ENCODE peak calls at places on chromosomes 3 and 15, in nine cellular contexts. One of them, this sample, is unnamed.

GRCh38 chr3:193981534-193981933 is 154.4 kb upstream of the HES1 start:
- DNase-seq in HCT116: no peak
- DNase-seq in fibroblast of pulmonary artery: no peak
- DNase-seq in body of pancreas: no peak
- DNase-seq in brain microvascular endothelial cell: no peak
- DNase-seq in cardiac muscle cell: no peak
- DNase-seq in IMR-90: no peak
- DNase-seq in lung: no peak
- DNase-seq in thoracic aorta: no peak
- DNase-seq in this sample: no peak

GRCh38 chr3:72700106-72700505 is 148.1 kb downstream of the SHQ1 start:
- DNase-seq in HCT116: no peak
- DNase-seq in fibroblast of pulmonary artery: no peak
- DNase-seq in body of pancreas: no peak
- DNase-seq in brain microvascular endothelial cell: no peak
- DNase-seq in cardiac muscle cell: no peak
- DNase-seq in IMR-90: no peak
- DNase-seq in lung: no peak
- DNase-seq in thoracic aorta: no peak
- DNase-seq in this sample: no peak

GRCh38 chr3:134658555-134658954 is 7.7 kb upstream of the KY start:
- DNase-seq in HCT116: no peak
- DNase-seq in fibroblast of pulmonary artery: no peak
- DNase-seq in body of pancreas: no peak
- DNase-seq in brain microvascular endothelial cell: no peak
- DNase-seq in cardiac muscle cell: no peak
- DNase-seq in IMR-90: no peak
- DNase-seq in lung: no peak
- DNase-seq in thoracic aorta: no peak
- DNase-seq in this sample: no peak

GRCh38 chr3:87733671-87734367 is 325.0 kb downstream of the CGGBP1 start:
- DNase-seq in HCT116: no peak
- DNase-seq in fibroblast of pulmonary artery: no peak
- DNase-seq in body of pancreas: peak
- DNase-seq in brain microvascular endothelial cell: no peak
- DNase-seq in cardiac muscle cell: no peak
- DNase-seq in IMR-90: no peak
- DNase-seq in lung: peak
- DNase-seq in thoracic aorta: no peak
- DNase-seq in this sample: no peak

GRCh38 chr15:31776039-31776438 is 254.3 kb upstream of the CHRNA7 start:
- DNase-seq in HCT116: no peak
- DNase-seq in fibroblast of pulmonary artery: no peak
- DNase-seq in body of pancreas: no peak
- DNase-seq in brain microvascular endothelial cell: no peak
- DNase-seq in cardiac muscle cell: no peak
- DNase-seq in IMR-90: no peak
- DNase-seq in lung: no peak
- DNase-seq in thoracic aorta: no peak
- DNase-seq in this sample: no peak

GRCh38 chr3:132161608-132162007 is 126.8 kb upstream of the CPNE4 start:
- DNase-seq in HCT116: no peak
- DNase-seq in fibroblast of pulmonary artery: no peak
- DNase-seq in body of pancreas: no peak
- DNase-seq in brain microvascular endothelial cell: no peak
- DNase-seq in cardiac muscle cell: peak
- DNase-seq in IMR-90: no peak
- DNase-seq in lung: no peak
- DNase-seq in thoracic aorta: no peak
- DNase-seq in this sample: no peak

GRCh38 chr3:154904328-154904727 is 175.8 kb upstream of the MME start:
- DNase-seq in HCT116: peak
- DNase-seq in fibroblast of pulmonary artery: peak
- DNase-seq in body of pancreas: no peak
- DNase-seq in brain microvascular endothelial cell: peak
- DNase-seq in cardiac muscle cell: peak
- DNase-seq in IMR-90: peak
- DNase-seq in lung: no peak
- DNase-seq in thoracic aorta: no peak
- DNase-seq in this sample: peak

GRCh38 chr3:44032487-44032886 is 209.2 kb upstream of the TOPAZ1 start:
- DNase-seq in HCT116: no peak
- DNase-seq in fibroblast of pulmonary artery: no peak
- DNase-seq in body of pancreas: no peak
- DNase-seq in brain microvascular endothelial cell: no peak
- DNase-seq in cardiac muscle cell: no peak
- DNase-seq in IMR-90: no peak
- DNase-seq in lung: no peak
- DNase-seq in thoracic aorta: no peak
- DNase-seq in this sample: no peak

GRCh38 chr3:171481011-171481410 is 20.8 kb upstream of the TNIK start:
- DNase-seq in HCT116: no peak
- DNase-seq in fibroblast of pulmonary artery: no peak
- DNase-seq in body of pancreas: no peak
- DNase-seq in brain microvascular endothelial cell: no peak
- DNase-seq in cardiac muscle cell: no peak
- DNase-seq in IMR-90: no peak
- DNase-seq in lung: no peak
- DNase-seq in thoracic aorta: no peak
- DNase-seq in this sample: no peak

GRCh38 chr3:143119974-143120715 is 574 bp downstream of the CHST2 start:
- DNase-seq in HCT116: no peak
- DNase-seq in fibroblast of pulmonary artery: no peak
- DNase-seq in body of pancreas: no peak
- DNase-seq in brain microvascular endothelial cell: peak
- DNase-seq in cardiac muscle cell: peak
- DNase-seq in IMR-90: no peak
- DNase-seq in lung: no peak
- DNase-seq in thoracic aorta: no peak
- DNase-seq in this sample: peak

GRCh38 chr15:74172751-74173544 is 562 bp upstream of the ISLR start:
- DNase-seq in HCT116: no peak
- DNase-seq in fibroblast of pulmonary artery: peak
- DNase-seq in body of pancreas: no peak
- DNase-seq in brain microvascular endothelial cell: no peak
- DNase-seq in cardiac muscle cell: peak
- DNase-seq in IMR-90: peak
- DNase-seq in lung: no peak
- DNase-seq in thoracic aorta: no peak
- DNase-seq in this sample: peak

GRCh38 chr3:194265505-194265892 is 85.6 kb downstream of the CPN2 start:
- DNase-seq in HCT116: no peak
- DNase-seq in fibroblast of pulmonary artery: peak
- DNase-seq in body of pancreas: peak
- DNase-seq in brain microvascular endothelial cell: peak
- DNase-seq in cardiac muscle cell: peak
- DNase-seq in IMR-90: peak
- DNase-seq in lung: peak
- DNase-seq in thoracic aorta: peak
- DNase-seq in this sample: peak

GRCh38 chr3:68560728-68561127 is 371.6 kb downstream of the TAFA4 start:
- DNase-seq in HCT116: no peak
- DNase-seq in fibroblast of pulmonary artery: no peak
- DNase-seq in body of pancreas: no peak
- DNase-seq in brain microvascular endothelial cell: no peak
- DNase-seq in cardiac muscle cell: no peak
- DNase-seq in IMR-90: no peak
- DNase-seq in lung: no peak
- DNase-seq in thoracic aorta: no peak
- DNase-seq in this sample: no peak

GRCh38 chr15:41051139-41051538 is 64.9 kb downstream of the INO80 start:
- DNase-seq in HCT116: no peak
- DNase-seq in fibroblast of pulmonary artery: no peak
- DNase-seq in body of pancreas: no peak
- DNase-seq in brain microvascular endothelial cell: no peak
- DNase-seq in cardiac muscle cell: no peak
- DNase-seq in IMR-90: no peak
- DNase-seq in lung: no peak
- DNase-seq in thoracic aorta: no peak
- DNase-seq in this sample: no peak

GRCh38 chr15:41055706-41056105 is 60.4 kb downstream of the INO80 start:
- DNase-seq in HCT116: no peak
- DNase-seq in fibroblast of pulmonary artery: no peak
- DNase-seq in body of pancreas: no peak
- DNase-seq in brain microvascular endothelial cell: no peak
- DNase-seq in cardiac muscle cell: no peak
- DNase-seq in IMR-90: no peak
- DNase-seq in lung: no peak
- DNase-seq in thoracic aorta: no peak
- DNase-seq in this sample: no peak

GRCh38 chr15:41061667-41062066 is 54.4 kb downstream of the INO80 start:
- DNase-seq in HCT116: no peak
- DNase-seq in fibroblast of pulmonary artery: no peak
- DNase-seq in body of pancreas: no peak
- DNase-seq in brain microvascular endothelial cell: no peak
- DNase-seq in cardiac muscle cell: no peak
- DNase-seq in IMR-90: no peak
- DNase-seq in lung: no peak
- DNase-seq in thoracic aorta: no peak
- DNase-seq in this sample: no peak

GRCh38 chr15:41056810-41057209 is 59.3 kb downstream of the INO80 start:
- DNase-seq in HCT116: no peak
- DNase-seq in fibroblast of pulmonary artery: no peak
- DNase-seq in body of pancreas: no peak
- DNase-seq in brain microvascular endothelial cell: no peak
- DNase-seq in cardiac muscle cell: no peak
- DNase-seq in IMR-90: no peak
- DNase-seq in lung: no peak
- DNase-seq in thoracic aorta: no peak
- DNase-seq in this sample: no peak
- TF ChIP-seq CTCF in HCT116: no peak
- TF ChIP-seq CTCF in fibroblast of pulmonary artery: no peak
- TF ChIP-seq CTCF in body of pancreas: no peak
- TF ChIP-seq CTCF in brain microvascular endothelial cell: no peak
- TF ChIP-seq CTCF in cardiac muscle cell: no peak
- TF ChIP-seq CTCF in IMR-90: no peak
- TF ChIP-seq CTCF in lung: no peak
- TF ChIP-seq CTCF in thoracic aorta: no peak
- TF ChIP-seq CTCF in this sample: no peak

GRCh38 chr3:97975466-97975865 is 3.2 kb upstream of the RIOX2 start:
- DNase-seq in HCT116: no peak
- DNase-seq in fibroblast of pulmonary artery: no peak
- DNase-seq in body of pancreas: no peak
- DNase-seq in brain microvascular endothelial cell: no peak
- DNase-seq in cardiac muscle cell: no peak
- DNase-seq in IMR-90: no peak
- DNase-seq in lung: no peak
- DNase-seq in thoracic aorta: no peak
- DNase-seq in this sample: no peak

GRCh38 chr3:97974996-97975395 is 2.8 kb upstream of the RIOX2 start:
- DNase-seq in HCT116: no peak
- DNase-seq in fibroblast of pulmonary artery: no peak
- DNase-seq in body of pancreas: no peak
- DNase-seq in brain microvascular endothelial cell: no peak
- DNase-seq in cardiac muscle cell: no peak
- DNase-seq in IMR-90: no peak
- DNase-seq in lung: no peak
- DNase-seq in thoracic aorta: no peak
- DNase-seq in this sample: no peak

GRCh38 chr3:97970929-97971460 is 1.2 kb downstream of the RIOX2 start:
- DNase-seq in HCT116: no peak
- DNase-seq in fibroblast of pulmonary artery: no peak
- DNase-seq in body of pancreas: no peak
- DNase-seq in brain microvascular endothelial cell: no peak
- DNase-seq in cardiac muscle cell: no peak
- DNase-seq in IMR-90: no peak
- DNase-seq in lung: no peak
- DNase-seq in thoracic aorta: no peak
- DNase-seq in this sample: no peak

GRCh38 chr3:97971679-97972567 is at the start of gene RIOX2:
- DNase-seq in HCT116: peak
- DNase-seq in fibroblast of pulmonary artery: peak
- DNase-seq in body of pancreas: peak
- DNase-seq in brain microvascular endothelial cell: peak
- DNase-seq in cardiac muscle cell: peak
- DNase-seq in IMR-90: peak
- DNase-seq in lung: peak
- DNase-seq in thoracic aorta: no peak
- DNase-seq in this sample: peak

GRCh38 chr3:97972976-97973375 is 745 bp upstream of the RIOX2 start:
- DNase-seq in HCT116: no peak
- DNase-seq in fibroblast of pulmonary artery: no peak
- DNase-seq in body of pancreas: no peak
- DNase-seq in brain microvascular endothelial cell: no peak
- DNase-seq in cardiac muscle cell: no peak
- DNase-seq in IMR-90: no peak
- DNase-seq in lung: no peak
- DNase-seq in thoracic aorta: no peak
- DNase-seq in this sample: no peak
- H3K4me3 ChIP-seq in HCT116: peak
- H3K4me3 ChIP-seq in fibroblast of pulmonary artery: peak
- H3K4me3 ChIP-seq in body of pancreas: no peak
- H3K4me3 ChIP-seq in brain microvascular endothelial cell: no peak
- H3K4me3 ChIP-seq in cardiac muscle cell: no peak
- H3K4me3 ChIP-seq in IMR-90: no peak
- H3K4me3 ChIP-seq in lung: no peak
- H3K4me3 ChIP-seq in thoracic aorta: peak
- H3K4me3 ChIP-seq in this sample: no peak

DNA sequence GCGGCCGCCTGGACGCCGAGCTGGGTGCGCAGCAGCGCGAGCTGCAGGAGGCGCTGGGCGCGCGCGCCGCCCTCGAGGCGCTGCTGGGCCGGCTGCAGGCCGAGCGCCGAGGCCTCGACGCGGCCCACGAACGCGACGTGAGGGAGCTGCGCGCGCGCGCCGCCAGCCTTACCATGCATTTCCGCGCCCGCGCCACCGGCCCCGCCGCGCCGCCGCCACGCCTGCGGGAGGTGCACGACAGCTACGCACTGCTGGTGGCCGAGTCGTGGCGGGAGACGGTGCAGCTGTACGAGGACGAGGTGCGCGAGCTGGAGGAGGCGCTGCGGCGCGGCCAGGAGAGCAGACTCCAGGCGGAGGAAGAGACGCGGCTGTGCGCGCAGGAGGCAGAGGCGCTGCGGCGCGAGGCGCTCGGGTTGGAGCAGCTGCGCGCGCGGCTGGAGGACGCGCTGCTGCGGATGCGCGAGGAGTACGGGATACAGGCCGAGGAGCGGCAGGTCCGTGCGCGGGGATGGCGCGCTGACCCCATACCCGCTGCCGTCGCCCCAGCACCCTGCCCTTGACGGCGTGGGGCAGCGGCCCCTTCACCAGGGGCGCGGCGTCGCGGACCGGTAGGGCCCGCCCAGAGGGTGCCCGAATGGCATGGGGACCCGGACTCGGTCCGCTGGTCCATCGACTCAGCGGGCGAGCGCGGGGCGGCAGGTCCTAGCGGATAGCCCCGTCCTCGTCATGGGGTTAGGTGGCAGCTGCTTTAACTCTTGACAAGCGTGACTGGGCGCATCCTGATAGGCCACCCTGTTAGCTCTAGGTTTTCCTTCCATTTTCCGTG is 849 bp downstream of the SYNM start:
- DNase-seq in HCT116: no peak
- DNase-seq in fibroblast of pulmonary artery: peak
- DNase-seq in body of pancreas: peak
- DNase-seq in brain microvascular endothelial cell: peak
- DNase-seq in cardiac muscle cell: peak
- DNase-seq in IMR-90: peak
- DNase-seq in lung: no peak
- DNase-seq in thoracic aorta: no peak
- DNase-seq in this sample: peak
- TF ChIP-seq CTCF in HCT116: no peak
- TF ChIP-seq CTCF in fibroblast of pulmonary artery: no peak
- TF ChIP-seq CTCF in body of pancreas: no peak
- TF ChIP-seq CTCF in brain microvascular endothelial cell: peak
- TF ChIP-seq CTCF in cardiac muscle cell: peak
- TF ChIP-seq CTCF in IMR-90: peak
- TF ChIP-seq CTCF in lung: no peak
- TF ChIP-seq CTCF in thoracic aorta: no peak
- TF ChIP-seq CTCF in this sample: no peak

GRCh38 chr15:75801859-75802593 is 41.2 kb upstream of the UBE2Q2 start:
- DNase-seq in HCT116: peak
- DNase-seq in fibroblast of pulmonary artery: peak
- DNase-seq in body of pancreas: peak
- DNase-seq in brain microvascular endothelial cell: peak
- DNase-seq in cardiac muscle cell: peak
- DNase-seq in IMR-90: peak
- DNase-seq in lung: peak
- DNase-seq in thoracic aorta: peak
- DNase-seq in this sample: peak
- H3K4me3 ChIP-seq in HCT116: peak
- H3K4me3 ChIP-seq in fibroblast of pulmonary artery: peak
- H3K4me3 ChIP-seq in body of pancreas: no peak
- H3K4me3 ChIP-seq in brain microvascular endothelial cell: peak
- H3K4me3 ChIP-seq in cardiac muscle cell: peak
- H3K4me3 ChIP-seq in IMR-90: peak
- H3K4me3 ChIP-seq in lung: no peak
- H3K4me3 ChIP-seq in thoracic aorta: peak
- H3K4me3 ChIP-seq in this sample: peak

This sample was measured in astrocyte of the spinal cord.